ENCODE peak calls at places on chromosome 9, in eight cellular contexts. One of them, this sample, is unnamed.

GRCh38 chr9:76873056-76873792 is 32.7 kb downstream of the PRUNE2 start:
- DNase-seq in transverse colon: no peak
- DNase-seq in ovary: no peak
- DNase-seq in spleen: no peak
- DNase-seq in GM12891: no peak
- DNase-seq in A549: no peak
- DNase-seq in sigmoid colon: peak
- DNase-seq in lower leg skin: peak
- DNase-seq in this sample: no peak

GRCh38 chr9:38067611-38067891 is 1.5 kb downstream of the SHB start:
- DNase-seq in transverse colon: peak
- DNase-seq in ovary: no peak
- DNase-seq in spleen: peak
- DNase-seq in GM12891: no peak
- DNase-seq in A549: no peak
- DNase-seq in sigmoid colon: peak
- DNase-seq in lower leg skin: no peak
- DNase-seq in this sample: no peak

GRCh38 chr9:35236692-35237091 is 74.9 kb downstream of the UNC13B start:
- DNase-seq in transverse colon: peak
- DNase-seq in ovary: no peak
- DNase-seq in spleen: no peak
- DNase-seq in GM12891: no peak
- DNase-seq in A549: no peak
- DNase-seq in sigmoid colon: no peak
- DNase-seq in lower leg skin: no peak
- DNase-seq in this sample: no peak

GRCh38 chr9:22117511-22118388 is 108.6 kb upstream of the CDKN2B start:
- DNase-seq in transverse colon: peak
- DNase-seq in ovary: peak
- DNase-seq in spleen: no peak
- DNase-seq in GM12891: no peak
- DNase-seq in A549: no peak
- DNase-seq in sigmoid colon: no peak
- DNase-seq in lower leg skin: peak
- DNase-seq in this sample: no peak

GRCh38 chr9:115694014-115694413 is 459.6 kb upstream of the PAPPA start:
- DNase-seq in transverse colon: peak
- DNase-seq in ovary: no peak
- DNase-seq in spleen: no peak
- DNase-seq in GM12891: no peak
- DNase-seq in A549: peak
- DNase-seq in sigmoid colon: no peak
- DNase-seq in lower leg skin: no peak
- DNase-seq in this sample: no peak

GRCh38 chr9:121207371-121207940 is 5.8 kb upstream of the RAB14 start:
- DNase-seq in transverse colon: no peak
- DNase-seq in ovary: no peak
- DNase-seq in spleen: no peak
- DNase-seq in GM12891: no peak
- DNase-seq in A549: no peak
- DNase-seq in sigmoid colon: no peak
- DNase-seq in lower leg skin: no peak
- DNase-seq in this sample: no peak

GRCh38 chr9:80957806-80958205 is 731.5 kb downstream of the TLE1 start:
- DNase-seq in transverse colon: no peak
- DNase-seq in ovary: no peak
- DNase-seq in spleen: no peak
- DNase-seq in GM12891: no peak
- DNase-seq in A549: no peak
- DNase-seq in sigmoid colon: no peak
- DNase-seq in lower leg skin: no peak
- DNase-seq in this sample: no peak

GRCh38 chr9:77455312-77455927 is 192.7 kb downstream of the GNA14 start:
- DNase-seq in transverse colon: peak
- DNase-seq in ovary: no peak
- DNase-seq in spleen: no peak
- DNase-seq in GM12891: no peak
- DNase-seq in A549: peak
- DNase-seq in sigmoid colon: no peak
- DNase-seq in lower leg skin: no peak
- DNase-seq in this sample: peak

GRCh38 chr9:101119206-101119819 is 90.8 kb downstream of the PLPPR1 start:
- DNase-seq in transverse colon: peak
- DNase-seq in ovary: no peak
- DNase-seq in spleen: no peak
- DNase-seq in GM12891: peak
- DNase-seq in A549: peak
- DNase-seq in sigmoid colon: no peak
- DNase-seq in lower leg skin: no peak
- DNase-seq in this sample: peak

GRCh38 chr9:73039253-73039915 is 86.5 kb upstream of the ALDH1A1 start:
- DNase-seq in transverse colon: peak
- DNase-seq in ovary: peak
- DNase-seq in spleen: no peak
- DNase-seq in GM12891: no peak
- DNase-seq in A549: no peak
- DNase-seq in sigmoid colon: peak
- DNase-seq in lower leg skin: peak
- DNase-seq in this sample: no peak

GRCh38 chr9:37324261-37324683 is 98.2 kb upstream of the GRHPR start:
- DNase-seq in transverse colon: no peak
- DNase-seq in ovary: no peak
- DNase-seq in spleen: no peak
- DNase-seq in GM12891: no peak
- DNase-seq in A549: no peak
- DNase-seq in sigmoid colon: no peak
- DNase-seq in lower leg skin: no peak
- DNase-seq in this sample: no peak

GRCh38 chr9:134995792-134996120 is 78.0 kb upstream of the FCN1 start:
- DNase-seq in transverse colon: no peak
- DNase-seq in ovary: peak
- DNase-seq in spleen: no peak
- DNase-seq in GM12891: no peak
- DNase-seq in A549: no peak
- DNase-seq in sigmoid colon: peak
- DNase-seq in lower leg skin: no peak
- DNase-seq in this sample: no peak

GRCh38 chr9:74810200-74810599 is 77.5 kb downstream of the TRPM6 start:
- DNase-seq in transverse colon: no peak
- DNase-seq in ovary: no peak
- DNase-seq in spleen: no peak
- DNase-seq in GM12891: no peak
- DNase-seq in A549: no peak
- DNase-seq in sigmoid colon: no peak
- DNase-seq in lower leg skin: no peak
- DNase-seq in this sample: no peak
- TF ChIP-seq POLR2A in transverse colon: no peak
- TF ChIP-seq POLR2A in ovary: no peak
- TF ChIP-seq POLR2A in spleen: no peak
- TF ChIP-seq POLR2A in GM12891: no peak
- TF ChIP-seq POLR2A in A549: no peak
- TF ChIP-seq POLR2A in sigmoid colon: no peak
- TF ChIP-seq POLR2A in lower leg skin: no peak
- TF ChIP-seq POLR2A in this sample: no peak

GRCh38 chr9:5459289-5459829 is 9.0 kb downstream of the CD274 start:
- DNase-seq in transverse colon: no peak
- DNase-seq in ovary: no peak
- DNase-seq in spleen: no peak
- DNase-seq in GM12891: no peak
- DNase-seq in A549: no peak
- DNase-seq in sigmoid colon: no peak
- DNase-seq in lower leg skin: no peak
- DNase-seq in this sample: no peak
- TF ChIP-seq POLR2A in transverse colon: no peak
- TF ChIP-seq POLR2A in ovary: no peak
- TF ChIP-seq POLR2A in spleen: no peak
- TF ChIP-seq POLR2A in GM12891: no peak
- TF ChIP-seq POLR2A in A549: no peak
- TF ChIP-seq POLR2A in sigmoid colon: no peak
- TF ChIP-seq POLR2A in lower leg skin: no peak
- TF ChIP-seq POLR2A in this sample: no peak

DNA sequence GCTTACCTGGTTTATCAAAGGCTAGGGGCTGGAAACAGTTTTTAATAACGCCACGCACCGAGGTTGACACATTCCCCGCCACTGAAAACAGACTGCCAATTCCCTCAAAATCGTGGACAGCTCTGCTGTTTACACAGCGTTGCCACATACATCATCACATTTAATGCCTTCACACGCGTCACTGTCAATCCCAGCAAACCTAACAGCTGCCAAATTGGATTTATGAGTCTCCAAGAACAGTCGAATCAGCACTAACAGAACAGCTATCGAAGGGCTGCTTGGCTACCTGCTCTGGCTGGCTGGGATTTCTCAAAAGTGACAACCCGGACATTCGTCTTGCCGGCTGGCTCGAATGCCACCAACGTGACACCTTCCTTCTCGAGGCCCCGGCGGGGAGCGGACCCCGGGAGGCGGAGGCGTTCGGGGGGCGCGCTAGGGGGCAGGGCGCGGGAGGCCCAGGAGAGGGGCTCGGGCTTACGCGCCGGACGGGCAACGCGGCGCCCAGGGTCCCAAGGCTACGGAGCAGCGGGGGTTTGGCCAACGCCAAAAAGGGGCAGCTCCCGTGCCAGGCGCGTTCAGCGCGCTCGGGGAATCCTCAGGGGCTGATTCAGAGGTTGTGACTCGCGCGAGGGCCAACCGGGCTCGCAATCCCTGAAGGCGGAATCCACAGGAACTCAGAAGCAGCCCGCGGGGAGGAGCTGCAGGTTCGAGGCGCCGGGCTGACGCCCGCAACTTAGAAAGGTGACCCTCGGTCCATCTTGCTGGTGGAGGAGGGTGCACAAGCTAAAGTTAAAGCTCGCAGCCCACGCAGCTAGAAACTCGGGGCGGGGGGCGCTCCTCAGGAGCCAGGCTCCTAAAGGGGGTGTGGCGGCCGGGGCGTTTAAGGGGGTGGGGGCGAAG is 1.2 kb downstream of the CDC14B start:
- DNase-seq in transverse colon: peak
- DNase-seq in ovary: peak
- DNase-seq in spleen: no peak
- DNase-seq in GM12891: no peak
- DNase-seq in A549: peak
- DNase-seq in sigmoid colon: peak
- DNase-seq in lower leg skin: peak
- DNase-seq in this sample: peak
- TF ChIP-seq POLR2A in transverse colon: no peak
- TF ChIP-seq POLR2A in ovary: no peak
- TF ChIP-seq POLR2A in spleen: no peak
- TF ChIP-seq POLR2A in GM12891: no peak
- TF ChIP-seq POLR2A in A549: no peak
- TF ChIP-seq POLR2A in sigmoid colon: no peak
- TF ChIP-seq POLR2A in lower leg skin: no peak
- TF ChIP-seq POLR2A in this sample: no peak

DNA sequence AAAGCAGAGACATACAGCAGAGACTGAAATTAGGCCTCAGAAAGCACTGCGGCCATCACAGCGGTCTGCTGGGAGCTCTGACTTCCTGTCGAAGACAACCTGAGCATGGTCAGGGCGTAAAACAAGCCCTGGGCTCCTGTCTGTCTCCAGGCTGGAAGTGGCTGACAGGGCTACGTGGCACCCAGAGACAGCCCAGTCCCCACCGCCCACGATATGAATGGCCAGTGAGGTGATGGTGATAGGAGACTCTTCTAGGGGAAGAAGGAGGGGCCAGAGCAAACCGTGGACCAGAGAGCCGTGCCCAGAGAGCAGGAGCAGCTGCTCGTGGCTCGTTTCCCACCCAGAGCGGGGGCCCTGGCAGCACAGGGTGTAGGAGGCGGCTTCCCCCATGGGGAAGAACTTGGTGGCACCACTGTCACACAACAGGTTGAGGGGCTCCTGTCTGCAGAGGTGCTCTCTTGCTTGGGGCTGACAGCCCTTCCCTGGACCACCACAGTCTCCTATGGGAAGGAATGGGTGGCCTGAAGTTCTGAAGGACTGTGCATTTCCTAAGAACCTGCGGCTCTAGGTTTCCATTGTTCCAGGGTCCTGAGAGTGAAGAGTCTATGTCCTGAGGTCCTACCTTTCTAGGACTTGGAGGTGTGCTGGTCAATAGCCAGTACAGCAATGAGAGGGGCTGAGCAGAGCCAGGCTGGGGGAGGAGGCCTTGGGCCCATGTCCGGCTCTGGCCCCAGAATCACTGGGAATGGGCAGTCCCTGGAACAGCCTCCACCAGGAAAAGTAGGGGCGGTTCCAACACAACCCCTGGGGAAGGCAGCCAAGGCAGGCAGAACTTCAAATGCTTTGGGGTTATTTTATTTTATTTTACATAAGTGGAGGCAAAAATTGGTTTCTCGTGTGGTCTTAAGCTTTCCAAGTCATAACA is 56.4 kb downstream of the BARX1 start:
- DNase-seq in transverse colon: peak
- DNase-seq in ovary: peak
- DNase-seq in spleen: peak
- DNase-seq in GM12891: peak
- DNase-seq in A549: no peak
- DNase-seq in sigmoid colon: peak
- DNase-seq in lower leg skin: no peak
- DNase-seq in this sample: no peak
- TF ChIP-seq POLR2A in transverse colon: no peak
- TF ChIP-seq POLR2A in ovary: no peak
- TF ChIP-seq POLR2A in spleen: no peak
- TF ChIP-seq POLR2A in GM12891: no peak
- TF ChIP-seq POLR2A in A549: no peak
- TF ChIP-seq POLR2A in sigmoid colon: no peak
- TF ChIP-seq POLR2A in lower leg skin: no peak
- TF ChIP-seq POLR2A in this sample: no peak

DNA sequence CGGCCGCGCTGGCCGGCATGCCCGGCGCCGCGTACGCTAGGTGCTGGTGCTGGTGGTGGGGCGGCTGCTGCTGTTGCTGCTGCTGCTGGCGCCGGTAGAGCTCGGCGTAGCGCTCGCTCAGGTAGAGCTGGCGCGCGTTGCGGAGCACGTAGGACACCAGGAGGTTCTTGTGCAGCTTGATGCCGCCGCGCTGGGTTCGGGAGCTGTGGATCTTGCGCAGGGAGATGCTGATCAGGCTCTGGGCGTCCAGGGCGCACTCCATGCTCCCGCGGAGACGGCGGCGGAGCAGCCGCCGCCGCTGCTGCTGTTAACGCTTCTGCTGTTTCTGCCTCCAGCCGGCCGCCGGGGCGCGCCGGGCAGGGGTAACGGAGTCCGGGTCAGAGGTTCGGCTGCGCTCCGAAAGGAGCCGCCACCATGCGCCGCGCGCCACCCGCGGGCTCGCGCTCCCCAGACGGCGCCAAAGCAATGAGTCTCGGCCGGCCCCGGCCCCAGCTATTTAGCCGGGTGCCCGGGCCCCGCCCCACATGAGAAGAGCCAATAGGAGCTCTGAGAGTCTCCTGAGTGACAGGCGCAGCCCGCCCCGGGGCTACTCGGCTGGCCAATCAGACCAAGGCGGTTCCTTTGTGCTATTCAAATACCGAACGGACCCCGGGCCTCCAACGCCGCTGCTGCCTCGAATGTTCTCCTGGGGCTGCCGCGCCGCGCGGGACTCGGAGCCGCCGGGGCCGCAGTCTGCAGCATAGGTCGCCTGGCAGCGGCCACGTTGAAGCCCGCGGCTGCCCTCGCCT is at the start of gene IER5L:
- DNase-seq in transverse colon: peak
- DNase-seq in ovary: peak
- DNase-seq in spleen: peak
- DNase-seq in GM12891: peak
- DNase-seq in A549: peak
- DNase-seq in sigmoid colon: peak
- DNase-seq in lower leg skin: peak
- DNase-seq in this sample: peak
- TF ChIP-seq POLR2A in transverse colon: peak
- TF ChIP-seq POLR2A in ovary: peak
- TF ChIP-seq POLR2A in spleen: peak
- TF ChIP-seq POLR2A in GM12891: peak
- TF ChIP-seq POLR2A in A549: peak
- TF ChIP-seq POLR2A in sigmoid colon: peak
- TF ChIP-seq POLR2A in lower leg skin: no peak
- TF ChIP-seq POLR2A in this sample: peak